ENCODE peak calls at places on chromosomes 16 and 17, in nine cellular contexts. T is small intestine, Q is hepatocyte, O is heart right ventricle, W is kidney, F is IMR-90, G is K562, I is psoas muscle, S is mucosa of descending colon. N is an unnamed sample. For H3K36me3, the result is how much of the 10 kb centered on the place peaks cover.

GRCh38 chr16:11191665-11192064 is 64.3 kb downstream of the SOCS1 start:
- DNase-seq in O (no peak), I (no peak), Q (no peak), W (no peak), S (no peak), G (no peak), F (no peak), T (no peak), N (no peak)

GRCh38 chr17:20779521-20779920 is 200.0 kb downstream of the CDRT15L2 start:
- DNase-seq in I (no peak), W (no peak), G (no peak), S (no peak), F (no peak), T (no peak), Q (no peak), O (no peak), N (no peak)

GRCh38 chr16:23060458-23061320 is 88.6 kb downstream of the USP31 start:
- DNase-seq in S (peak), Q (peak), O (no peak), T (peak), F (peak), G (peak), W (no peak), I (peak), N (peak)

GRCh38 chr17:80678621-80679020 is 134.0 kb downstream of the RPTOR start:
- DNase-seq in S (no peak), I (no peak), O (no peak), G (no peak), Q (peak), T (no peak), F (peak), W (no peak), N (no peak)

GRCh38 chr17:6531575-6531974 is 24.8 kb downstream of the PITPNM3 start:
- DNase-seq in S (no peak), T (no peak), I (no peak), O (no peak), W (peak), Q (no peak), F (no peak), G (no peak), N (no peak)

GRCh38 chr16:84718-85452 is 6.9 kb downstream of the MPG start:
- DNase-seq in S (no peak), I (peak), Q (no peak), W (peak), O (no peak), F (peak), T (no peak), G (no peak), N (peak)

GRCh38 chr17:77924757-77925336 is 33.7 kb upstream of the TNRC6C start:
- DNase-seq in G (peak), F (peak), I (no peak), W (no peak), O (peak), S (peak), T (peak), Q (no peak), N (no peak)

GRCh38 chr16:12617401-12617819 is 186.3 kb downstream of the CPPED1 start:
- DNase-seq in S (no peak), Q (no peak), F (no peak), O (no peak), I (no peak), T (no peak), W (no peak), G (no peak), N (no peak)

GRCh38 chr16:57694191-57694555 is 433 bp upstream of the DRC7 start:
- DNase-seq in I (no peak), F (no peak), W (no peak), Q (peak), T (no peak), S (no peak), G (no peak), O (no peak), N (no peak)

GRCh38 chr17:32520737-32521399 is 34.1 kb downstream of the CDK5R1 start:
- DNase-seq in S (no peak), I (no peak), W (no peak), Q (no peak), T (no peak), O (no peak), G (no peak), F (no peak), N (no peak)

GRCh38 chr17:5672141-5672540 is 87.8 kb upstream of the NLRP1 start:
- DNase-seq in T (no peak), F (no peak), S (no peak), G (no peak), W (no peak), O (no peak), I (no peak), Q (no peak), N (no peak)

GRCh38 chr17:42050360-42051012 is at the start of gene C17orf113:
- DNase-seq in O (peak), I (peak), Q (peak), G (peak), W (peak), S (peak), T (peak), F (no peak), N (peak)

GRCh38 chr16:1708768-1709180 is 2.8 kb downstream of the MAPK8IP3 start:
- DNase-seq in S (no peak), G (peak), Q (peak), T (no peak), O (peak), F (peak), I (peak), W (no peak), N (no peak)

GRCh38 chr16:76970087-76970744 is 220.8 kb upstream of the MON1B start:
- DNase-seq in O (no peak), W (no peak), Q (peak), I (no peak), F (no peak), G (no peak), S (no peak), T (no peak), N (peak)

GRCh38 chr17:68346448-68346847 is 55.2 kb downstream of the ARSG start:
- DNase-seq in T (peak), I (peak), G (no peak), S (peak), Q (no peak), F (no peak), O (peak), W (peak), N (no peak)

GRCh38 chr16:88882358-88883030 is 16.0 kb upstream of the PABPN1L start:
- DNase-seq in T (peak), Q (no peak), S (peak), I (no peak), G (peak), W (no peak), O (no peak), F (no peak), N (no peak)

GRCh38 chr16:17780181-17780580 is 309.4 kb upstream of the XYLT1 start:
- DNase-seq in I (no peak), T (no peak), F (peak), O (no peak), Q (peak), G (no peak), S (no peak), W (no peak), N (no peak)

GRCh38 chr17:72657467-72658317 is 434.8 kb downstream of the SLC39A11 start:
- DNase-seq in Q (no peak), G (no peak), S (peak), I (no peak), F (peak), O (no peak), W (no peak), T (peak), N (no peak)

GRCh38 chr17:8799001-8799850 is at the start of gene MFSD6L:
- DNase-seq in O (no peak), W (peak), S (peak), T (peak), G (no peak), I (no peak), F (no peak), Q (peak), N (no peak)

GRCh38 chr16:80816372-80816771 is 12.0 kb upstream of the CDYL2 start:
- DNase-seq in I (no peak), T (no peak), W (no peak), G (no peak), S (no peak), F (no peak), Q (no peak), O (no peak), N (no peak)

GRCh38 chr17:80071116-80071980 is 30.0 kb upstream of the GAA start:
- DNase-seq in O (peak), F (peak), W (peak), T (peak), S (peak), Q (no peak), I (peak), G (no peak), N (peak)

GRCh38 chr17:81365601-81366585 is 29.4 kb upstream of the BAHCC1 start:
- DNase-seq in I (no peak), Q (peak), G (peak), F (peak), S (peak), W (peak), T (peak), O (no peak), N (peak)

GRCh38 chr16:31700530-31701388 is 172.8 kb upstream of the ZNF267 start:
- DNase-seq in I (peak), T (peak), Q (peak), S (peak), W (peak), O (peak), G (peak), F (peak), N (no peak)

GRCh38 chr17:51428668-51429486 is 168.5 kb downstream of the UTP18 start:
- DNase-seq in O (no peak), S (no peak), Q (no peak), F (no peak), W (no peak), T (no peak), G (no peak), I (no peak), N (no peak)

GRCh38 chr16:12576878-12577277 is 226.8 kb downstream of the CPPED1 start:
- DNase-seq in Q (no peak), G (no peak), O (no peak), T (no peak), S (no peak), F (no peak), I (no peak), W (no peak), N (no peak)

GRCh38 chr17:206941-207560 is 25.6 kb upstream of the DOC2B start:
- DNase-seq in T (no peak), G (no peak), O (no peak), S (no peak), I (no peak), F (no peak), W (peak), Q (no peak), N (no peak)

GRCh38 chr17:74935585-74936469 is at the start of gene OTOP3:
- DNase-seq in O (no peak), G (no peak), S (no peak), I (no peak), Q (no peak), T (peak), F (no peak), W (peak), N (no peak)

GRCh38 chr16:48999508-48999907 is 282.1 kb downstream of the CBLN1 start:
- DNase-seq in G (no peak), Q (no peak), O (no peak), I (no peak), T (no peak), S (no peak), W (no peak), F (no peak), N (no peak)

GRCh38 chr17:41518789-41519449 is at the start of gene KRT15:
- DNase-seq in T (peak), Q (no peak), S (no peak), I (peak), O (no peak), G (no peak), F (peak), W (no peak), N (no peak)

GRCh38 chr17:40560592-40561293 is 4.5 kb downstream of the CCR7 start:
- DNase-seq in F (peak), S (peak), W (peak), G (peak), O (no peak), T (peak), I (peak), Q (peak), N (no peak)

GRCh38 chr17:29555840-29556239 is 11.0 kb downstream of the ABHD15 start:
- DNase-seq in S (no peak), T (peak), F (no peak), W (no peak), G (no peak), O (no peak), I (no peak), Q (peak), N (no peak)

GRCh38 chr17:63686138-63686685 is 13.7 kb downstream of the LIMD2 start:
- DNase-seq in S (no peak), F (no peak), I (no peak), W (no peak), Q (no peak), G (no peak), O (no peak), T (no peak), N (no peak)

GRCh38 chr16:79069118-79069517 is 531.4 kb downstream of the MAF start:
- DNase-seq in I (no peak), W (no peak), S (no peak), Q (no peak), F (no peak), O (no peak), T (no peak), G (no peak), N (no peak)

GRCh38 chr17:49180303-49180702 is 30.1 kb downstream of the GNGT2 start:
- DNase-seq in F (peak), W (peak), Q (peak), T (peak), O (peak), S (peak), I (peak), G (peak), N (peak)

GRCh38 chr16:27285676-27286196 is 17.2 kb upstream of the NSMCE1 start:
- DNase-seq in O (no peak), G (no peak), W (no peak), I (no peak), T (no peak), S (peak), Q (no peak), F (no peak), N (no peak)

GRCh38 chr17:13031718-13032350 is 14.0 kb upstream of the ELAC2 start:
- DNase-seq in F (peak), G (peak), Q (peak), S (peak), I (peak), O (no peak), W (no peak), T (peak), N (peak)

GRCh38 chr17:51908841-51909537 is 249.5 kb downstream of the CA10 start:
- DNase-seq in G (no peak), F (no peak), S (peak), Q (no peak), W (no peak), O (no peak), T (no peak), I (no peak), N (no peak)

GRCh38 chr17:42548070-42548837 is 4.5 kb upstream of the HSD17B1 start:
- DNase-seq in O (peak), Q (peak), I (peak), F (no peak), W (peak), T (peak), S (peak), G (no peak), N (peak)

GRCh38 chr17:27997522-27997921 is 45.0 kb upstream of the NLK start:
- DNase-seq in T (no peak), O (no peak), Q (no peak), S (no peak), F (no peak), W (no peak), I (no peak), G (no peak), N (no peak)

GRCh38 chr17:34993031-34993430 is 12.7 kb downstream of the LIG3 start:
- DNase-seq in I (no peak), F (no peak), G (no peak), W (no peak), Q (no peak), O (no peak), T (no peak), S (no peak), N (no peak)
- H3K36me3 ChIP-seq in I (half or more), F (under half), G (half or more), W (under half), Q (under half), O (half or more), T (under half), S (under half), N (under half)

GRCh38 chr16:30352488-30353401 is 2.4 kb downstream of the CD2BP2 start:
- DNase-seq in O (no peak), S (no peak), W (peak), F (no peak), Q (no peak), G (no peak), T (no peak), I (peak), N (no peak)

GRCh38 chr16:30355954-30356308 is 823 bp upstream of the CD2BP2 start:
- DNase-seq in T (no peak), S (no peak), O (no peak), I (peak), Q (no peak), W (peak), F (no peak), G (no peak), N (no peak)

GRCh38 chr16:30355144-30355953 is at the start of gene CD2BP2:
- DNase-seq in O (peak), G (peak), Q (peak), I (peak), W (peak), S (peak), T (peak), F (peak), N (peak)

GRCh38 chr16:30353438-30354129 is 1.5 kb downstream of the CD2BP2 start:
- DNase-seq in Q (no peak), I (peak), S (no peak), G (no peak), T (no peak), F (no peak), O (no peak), W (peak), N (no peak)

DNA sequence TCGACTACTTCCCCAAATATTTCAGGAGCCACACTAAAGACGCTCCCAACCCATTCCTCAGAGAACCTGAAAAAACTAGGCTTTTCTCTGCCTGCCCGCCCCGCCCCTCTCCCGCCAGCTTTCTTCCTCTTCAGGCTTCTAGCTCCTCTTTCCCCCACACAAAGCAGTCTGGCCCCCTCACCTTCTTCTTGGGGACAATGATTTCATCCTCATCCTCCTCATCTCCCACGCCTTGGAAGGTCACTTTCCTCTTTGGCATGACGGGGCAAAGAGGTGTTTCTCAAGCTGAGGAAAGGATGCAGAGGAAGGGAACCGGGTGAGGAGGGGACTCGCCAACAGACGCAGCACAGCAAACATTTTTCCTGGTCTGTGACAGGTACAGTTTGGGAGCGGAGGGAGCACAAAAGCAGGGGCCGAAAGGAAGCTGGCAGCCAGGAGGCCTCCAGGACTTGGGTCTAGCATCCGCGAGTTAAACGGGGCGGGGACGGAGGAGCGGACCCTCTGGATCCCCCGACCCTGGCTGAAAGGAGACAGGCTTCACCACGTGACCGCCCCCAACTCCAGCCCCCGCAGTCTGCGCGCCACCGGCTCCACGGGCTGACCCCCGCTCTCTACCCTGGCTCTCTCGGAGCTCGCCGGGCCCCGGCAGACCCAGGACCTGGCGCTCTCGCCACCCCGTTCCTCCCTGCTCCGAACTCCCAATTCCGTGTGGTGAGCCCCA is 525 bp downstream of the CD2BP2 start:
- DNase-seq in O (no peak), G (peak), F (peak), I (no peak), T (peak), W (peak), S (peak), Q (peak), N (peak)
- H3K36me3 ChIP-seq in O (half or more), G (half or more), F (under half), I (half or more), T (under half), W (under half), S (under half), Q (under half), N (under half)

GRCh38 chr16:70604407-70605283 is 41.7 kb upstream of the IL34 start:
- DNase-seq in F (no peak), W (no peak), O (no peak), I (no peak), S (no peak), G (no peak), Q (no peak), T (no peak), N (no peak)

GRCh38 chr16:70600730-70601129 is 45.6 kb upstream of the IL34 start:
- DNase-seq in Q (no peak), W (no peak), T (no peak), O (no peak), S (no peak), I (no peak), F (no peak), G (no peak), N (no peak)

GRCh38 chr16:70598937-70599503 is 47.3 kb upstream of the IL34 start:
- DNase-seq in O (no peak), I (peak), S (no peak), W (no peak), T (no peak), G (no peak), Q (no peak), F (no peak), N (no peak)

GRCh38 chr16:70602831-70603230 is 43.5 kb upstream of the IL34 start:
- DNase-seq in T (no peak), I (no peak), S (no peak), F (no peak), W (no peak), G (no peak), O (no peak), Q (no peak), N (no peak)

DNA sequence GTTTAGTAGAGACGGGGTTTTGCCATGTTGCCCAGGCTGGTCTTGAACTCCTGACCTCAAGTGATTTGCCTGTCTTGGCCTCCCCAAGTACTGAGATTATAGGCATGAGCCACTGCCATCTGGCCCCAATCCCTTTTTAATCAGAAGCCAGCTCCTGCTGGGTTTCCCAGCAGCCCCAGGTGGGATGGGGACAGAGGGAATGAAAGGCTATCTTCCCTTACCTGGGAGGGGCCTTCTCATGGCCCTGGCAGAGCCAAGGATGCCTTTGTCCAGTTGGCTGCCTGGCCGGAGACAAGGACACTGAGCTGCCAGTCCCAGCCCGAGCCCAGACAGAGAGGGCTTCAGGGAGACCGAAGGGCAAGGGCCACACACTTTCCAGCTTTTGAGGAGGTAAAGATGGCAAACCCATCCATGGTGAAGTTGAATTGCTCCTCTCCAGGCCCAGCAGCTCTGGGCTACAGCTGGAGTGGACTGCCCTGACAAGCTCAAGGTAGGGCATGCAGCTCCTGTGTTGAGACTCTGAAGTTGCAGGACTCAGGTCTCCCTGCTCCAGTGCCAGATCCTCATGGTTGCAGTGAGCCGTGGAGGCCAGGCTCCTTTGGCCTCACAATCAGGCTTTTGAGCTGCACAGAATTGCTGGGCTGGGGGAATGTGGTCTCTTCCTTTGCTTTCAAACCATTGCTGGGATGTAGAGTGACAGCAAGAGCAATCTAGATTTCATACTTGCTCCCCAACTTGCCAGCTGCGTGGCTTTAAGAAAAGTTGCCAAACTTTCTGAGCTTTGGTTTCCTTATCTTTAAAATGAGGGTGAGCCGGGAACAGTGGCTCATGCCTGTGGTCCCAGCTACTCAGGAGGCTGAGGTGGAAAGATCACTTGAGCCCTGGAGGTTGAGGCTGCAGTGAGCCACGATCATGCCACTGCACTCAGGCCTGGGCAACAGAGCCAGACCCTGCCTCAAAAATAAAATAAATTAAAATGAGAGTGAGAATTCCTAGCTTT is 44.5 kb upstream of the IL34 start:
- DNase-seq in W (no peak), S (no peak), O (no peak), Q (no peak), F (peak), G (no peak), I (no peak), T (no peak), N (no peak)
- H3K36me3 ChIP-seq in W (under half), S (under half), O (under half), Q (under half), F (under half), G (under half), I (under half), T (under half), N (under half)

GRCh38 chr17:2419526-2419925 is 18.7 kb upstream of the MNT start:
- DNase-seq in O (no peak), G (no peak), Q (no peak), I (no peak), F (no peak), T (no peak), W (no peak), S (no peak), N (no peak)
- H3K36me3 ChIP-seq in O (under half), G (half or more), Q (under half), I (under half), F (under half), T (under half), W (under half), S (under half), N (under half)

GRCh38 chr16:4334724-4335495 is 16.2 kb downstream of the PAM16 start:
- DNase-seq in G (no peak), F (no peak), S (no peak), I (peak), W (peak), Q (no peak), O (no peak), T (no peak), N (no peak)
- H3K36me3 ChIP-seq in G (under half), F (under half), S (under half), I (under half), W (under half), Q (under half), O (half or more), T (under half), N (under half)